ENCODE peak calls at places on chromosomes 4 and X, in five cellular contexts. D is endodermal cell, O is left cardiac atrium, R is T-helper 1 cell, H is right cardiac atrium. M is an unnamed sample.

GRCh38 chr4:146916479-146917076 is 29.1 kb downstream of the TTC29 start:
- DNase-seq in D (no peak), H (no peak), O (no peak), R (peak), M (peak)

GRCh38 chr4:185912779-185913178 is 100.8 kb upstream of the SORBS2 start:
- DNase-seq in D (no peak), H (no peak), R (no peak), O (no peak), M (no peak)

GRCh38 chrX:154352012-154352401 is 22.4 kb downstream of the FLNA start:
- DNase-seq in R (no peak), O (no peak), H (peak), D (no peak), M (no peak)

GRCh38 chr4:76035799-76036389 is at the start of gene CXCL11:
- DNase-seq in O (no peak), R (no peak), H (no peak), D (no peak), M (no peak)

GRCh38 chr4:126727461-126727860 is 905.3 kb upstream of the INTU start:
- DNase-seq in D (no peak), R (no peak), O (no peak), H (no peak), M (no peak)

GRCh38 chr4:145066063-145066501 is 31.9 kb downstream of the ANAPC10 start:
- DNase-seq in O (no peak), D (no peak), H (no peak), R (no peak), M (no peak)

GRCh38 chr4:17787315-17787714 is 5.9 kb upstream of the FAM184B start:
- DNase-seq in H (no peak), D (no peak), R (no peak), O (no peak), M (no peak)

GRCh38 chrX:19659929-19660328 is 144.6 kb upstream of the MAP3K15 start:
- DNase-seq in H (no peak), R (no peak), D (no peak), O (no peak), M (no peak)

GRCh38 chrX:2640436-2641150 is 50.5 kb upstream of the CD99 start:
- DNase-seq in H (no peak), O (no peak), R (no peak), D (peak), M (no peak)